ENCODE peak calls at places on chromosome 7, in six cellular contexts. S is RWPE1, W is cardiac muscle cell, G is colonic mucosa, C is mammary epithelial cell, X is adrenal gland. P is an unnamed sample.
A peak's percentile ranks its signal among the peaks of the same experiment; 100 is the strongest.

GRCh38 chr7:91949221-91950009 is 8.8 kb downstream of the AKAP9 start:
- DNase-seq in S (no peak), G (no peak), C (peak; percentile 24), W (no peak), X (no peak), P (no peak)

GRCh38 chr7:28338041-28338440 is 74.3 kb upstream of the CREB5 start:
- DNase-seq in W (no peak), X (no peak), S (no peak), G (no peak), C (no peak), P (no peak)

GRCh38 chr7:109003742-109004141 is 434.1 kb downstream of the DNAJB9 start:
- DNase-seq in X (no peak), C (peak; percentile 0), G (no peak), S (no peak), W (no peak), P (no peak)

GRCh38 chr7:104529567-104529966 is 201.2 kb downstream of the LHFPL3 start:
- DNase-seq in G (no peak), X (no peak), W (no peak), S (peak; percentile 29), C (no peak), P (no peak)

GRCh38 chr7:22885824-22886255 is 63.2 kb upstream of the TOMM7 start:
- DNase-seq in S (no peak), G (no peak), W (no peak), C (no peak), X (no peak), P (peak; percentile 13)

GRCh38 chr7:318476-319266 is 28.7 kb downstream of the FOXL3 start:
- DNase-seq in W (no peak), S (no peak), G (peak; percentile 72), C (no peak), X (no peak), P (no peak)

GRCh38 chr7:116432517-116432916 is 67.0 kb upstream of the CAV2 start:
- DNase-seq in W (no peak), C (no peak), X (no peak), S (no peak), G (no peak), P (no peak)

GRCh38 chr7:113774182-113774807 is 144.5 kb downstream of the PPP1R3A start:
- DNase-seq in W (peak; percentile 75), X (no peak), G (no peak), C (peak; percentile 16), S (peak; percentile 20), P (no peak)

GRCh38 chr7:30788640-30789333 is 17.6 kb downstream of the MINDY4 start:
- DNase-seq in G (no peak), S (no peak), X (no peak), W (no peak), C (no peak), P (no peak)

GRCh38 chr7:127940365-127941160 is 90.7 kb downstream of the LRRC4 start:
- DNase-seq in C (no peak), X (no peak), G (no peak), W (no peak), S (no peak), P (no peak)

GRCh38 chr7:100044719-100045118 is 4.9 kb upstream of the ZSCAN21 start:
- DNase-seq in G (peak; percentile 53), C (peak; percentile 33), X (no peak), S (peak; percentile 33), W (no peak), P (no peak)

GRCh38 chr7:76515999-76516443 is 5.7 kb downstream of the UPK3B start:
- DNase-seq in X (no peak), S (peak; percentile 66), C (no peak), G (peak; percentile 49), W (peak; percentile 46), P (no peak)

GRCh38 chr7:54546081-54546985 is 4.2 kb downstream of the VSTM2A start:
- DNase-seq in W (peak; percentile 66), C (no peak), S (peak; percentile 51), X (peak; percentile 69), G (no peak), P (no peak)

GRCh38 chr7:152710134-152710404 is 34.1 kb upstream of the XRCC2 start:
- DNase-seq in S (no peak), W (no peak), G (no peak), X (no peak), C (no peak), P (no peak)

GRCh38 chr7:494261-494687 is 25.4 kb downstream of the PDGFA start:
- DNase-seq in C (no peak), X (no peak), G (no peak), S (peak; percentile 73), W (no peak), P (no peak)

GRCh38 chr7:115603416-115603815 is 427.1 kb downstream of the TFEC start:
- DNase-seq in X (no peak), G (no peak), W (no peak), C (no peak), S (no peak), P (no peak)

GRCh38 chr7:50450691-50451051 is 521 bp upstream of the FIGNL1 start:
- DNase-seq in W (no peak), C (no peak), X (no peak), S (no peak), G (no peak), P (peak; percentile 8)

GRCh38 chr7:5393328-5393727 is 30.3 kb downstream of the TNRC18 start:
- DNase-seq in S (no peak), C (no peak), G (no peak), X (no peak), W (no peak), P (no peak)

GRCh38 chr7:42550706-42551470 is 313.9 kb upstream of the GLI3 start:
- DNase-seq in S (peak; percentile 26), X (no peak), G (no peak), C (no peak), W (no peak), P (no peak)

GRCh38 chr7:47947355-47947749 is 914 bp downstream of the PKD1L1 start:
- DNase-seq in C (no peak), G (no peak), S (no peak), W (no peak), X (no peak), P (no peak)

GRCh38 chr7:99379043-99379577 is 4.6 kb downstream of the ARPC1B start:
- DNase-seq in X (peak; percentile 82), C (peak; percentile 88), G (peak; percentile 54), W (no peak), S (peak; percentile 71), P (no peak)

GRCh38 chr7:26794541-26794940 is 69.8 kb downstream of the SKAP2 start:
- DNase-seq in S (no peak), X (no peak), W (no peak), C (no peak), G (no peak), P (no peak)

GRCh38 chr7:5139998-5140397 is 50.0 kb upstream of the WIPI2 start:
- DNase-seq in C (no peak), X (peak; percentile 74), W (peak; percentile 38), G (peak; percentile 42), S (no peak), P (no peak)

GRCh38 chr7:25384820-25385560 is 156.7 kb upstream of the NPVF start:
- DNase-seq in G (no peak), X (no peak), W (no peak), S (no peak), C (no peak), P (no peak)

GRCh38 chr7:42493436-42494198 is 256.6 kb upstream of the GLI3 start:
- DNase-seq in W (peak; percentile 74), G (peak; percentile 63), C (peak; percentile 81), X (peak; percentile 81), S (peak; percentile 70), P (no peak)

GRCh38 chr7:131505636-131506557 is 50.5 kb downstream of the PODXL start:
- DNase-seq in W (no peak), S (no peak), C (no peak), G (no peak), X (no peak), P (no peak)

GRCh38 chr7:91945476-91945875 is 4.8 kb downstream of the AKAP9 start:
- DNase-seq in W (no peak), S (no peak), C (peak; percentile 20), G (no peak), X (peak; percentile 60), P (no peak)

GRCh38 chr7:158062661-158063060 is 525.0 kb downstream of the PTPRN2 start:
- DNase-seq in S (no peak), W (no peak), X (no peak), G (no peak), C (no peak), P (no peak)

GRCh38 chr7:98085674-98086073 is 21.0 kb upstream of the LMTK2 start:
- DNase-seq in X (peak; percentile 37), G (peak; percentile 52), S (no peak), C (peak; percentile 23), W (no peak), P (no peak)
- TF ChIP-seq CTCF in X (no peak), G (peak; percentile 10), S (no peak), C (no peak), W (no peak), P (no peak)

DNA sequence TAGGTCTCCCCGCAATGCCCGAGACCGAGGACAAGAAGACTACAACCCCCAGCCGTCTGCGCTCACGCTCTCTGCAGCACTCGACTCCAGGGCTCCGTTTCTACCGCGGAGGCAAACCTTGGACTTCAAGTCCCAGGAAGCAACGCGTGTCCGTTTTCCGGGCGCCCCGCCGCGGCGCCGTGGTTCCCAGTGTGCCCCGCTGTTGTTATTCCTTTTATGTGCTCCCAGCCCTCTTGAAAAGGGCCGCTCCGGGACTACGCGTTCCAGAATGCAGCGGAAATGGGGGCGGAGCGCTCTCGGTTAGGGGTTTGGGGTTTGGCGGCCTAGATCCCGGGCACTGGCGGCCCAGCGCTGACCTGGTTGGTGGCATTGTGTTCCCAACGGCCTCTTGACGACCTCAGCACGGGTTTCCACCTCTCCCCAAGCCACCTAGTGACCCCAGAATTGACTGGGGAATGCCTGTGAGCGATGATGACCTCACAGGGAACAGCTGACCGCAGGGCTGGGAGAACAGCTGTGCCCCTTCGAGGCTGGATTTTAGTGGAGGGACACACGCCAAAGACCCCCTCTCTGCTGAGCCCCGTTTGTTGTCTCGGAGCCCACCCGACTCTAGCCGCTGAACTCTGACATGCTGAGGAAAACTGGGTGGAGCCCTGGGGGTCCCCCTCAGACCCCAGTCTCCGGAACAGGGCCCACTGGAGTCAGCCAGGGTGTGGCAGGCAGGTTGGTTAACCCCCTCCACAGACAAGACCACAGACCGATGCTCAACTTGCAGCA is 480 bp upstream of the CDK5 start:
- DNase-seq in S (peak; percentile 96), W (peak; percentile 99), G (peak; percentile 99), C (peak; percentile 99), X (peak; percentile 100), P (peak; percentile 96)
- H3K27ac ChIP-seq in S (peak overlapping the region; percentile 96), W (peak overlapping the region; percentile 95), G (peak overlapping the region; percentile 96), C (peak overlapping the region; percentile 88), X (peak overlapping the region; percentile 94), P (peak overlapping the region; percentile 69)

DNA sequence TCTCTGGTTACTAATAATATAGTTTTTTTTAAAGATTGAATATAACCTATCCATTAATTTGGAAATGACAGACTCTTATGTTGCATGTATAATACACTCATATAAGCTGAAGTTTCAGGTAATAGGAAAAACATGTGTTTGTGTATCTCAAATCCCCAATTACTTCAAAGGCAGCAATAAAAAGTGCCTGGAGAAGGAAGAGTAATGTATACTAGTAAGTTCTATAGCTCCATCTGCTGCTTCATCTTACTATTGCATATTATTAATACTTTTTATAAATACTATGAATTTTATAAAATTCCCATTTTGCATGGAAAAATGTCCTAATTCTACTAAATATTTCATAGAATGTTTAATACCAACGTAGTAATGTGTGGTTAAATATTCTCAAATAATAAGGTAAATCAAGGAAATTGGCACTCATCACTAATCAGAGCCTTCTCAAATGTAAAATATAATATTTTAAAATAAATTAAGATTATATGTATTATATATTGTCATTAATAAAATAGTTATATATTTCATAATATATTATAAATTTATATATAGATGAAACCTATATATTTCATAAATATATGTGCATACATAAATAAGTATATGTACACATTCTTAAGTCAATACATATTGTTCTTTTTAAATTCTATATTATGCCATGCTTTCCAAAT is 311.9 kb downstream of the HGF start:
- DNase-seq in G (no peak), S (peak; percentile 27), W (peak; percentile 52), X (no peak), C (no peak), P (no peak)
- TF ChIP-seq CTCF in G (peak; percentile 37), S (peak; percentile 71), W (peak; percentile 47), X (no peak), C (peak; percentile 61), P (no peak)

GRCh38 chr7:139232893-139233292 is 1.9 kb downstream of the UBN2 start:
- DNase-seq in W (no peak), X (no peak), G (no peak), C (peak; percentile 78), S (peak; percentile 57), P (no peak)
- H3K27ac ChIP-seq in W (no peak overlapping the region), X (no peak overlapping the region), G (no peak overlapping the region), C (peak overlapping the region; percentile 90), S (no peak overlapping the region), P (no peak overlapping the region)

P was measured in CD4-positive, alpha-beta T cell.